ENCODE peak calls at places on chromosome 14, in ten cellular contexts. Q is heart right ventricle; V is breast epithelium; Z is AML-193; E is iPS-NIHi11; C is effector memory CD8-positive, alpha-beta T cell; P is amniotic stem cell; T is NCI-H82; U is stimulated activated CD8-positive, alpha-beta memory T cell treated with anti-CD3 and anti-CD28 coated beads, Interleukin-15, amount 100 ng/mL, for 24 hours; K is Kasumi-1. A is an unnamed sample.
A peak's percentile ranks its signal among the peaks of the same experiment; 100 is the strongest.

GRCh38 chr14:81323094-81323493 is 77.0 kb downstream of the STON2 start:
- DNase-seq in Q (no peak), V (no peak), Z (no peak), E (no peak), C (no peak), P (no peak), T (peak; percentile 5), U (no peak), K (no peak), A (no peak)

GRCh38 chr14:50475460-50475859 is 56.9 kb downstream of the MAP4K5 start:
- DNase-seq in Q (no peak), V (no peak), Z (no peak), E (no peak), C (no peak), P (no peak), T (peak; percentile 11), U (no peak), K (no peak), A (no peak)

GRCh38 chr14:21107360-21107781 is 6.5 kb downstream of the TMEM253 start:
- DNase-seq in Q (peak; percentile 29), V (no peak), Z (no peak), E (no peak), C (no peak), P (no peak), T (no peak), U (no peak), K (no peak), A (no peak)

GRCh38 chr14:93824518-93825234 is 36.4 kb upstream of the PRIMA1 start:
- DNase-seq in Q (no peak), V (no peak), Z (no peak), E (peak; percentile 68), C (no peak), P (no peak), T (peak; percentile 50), U (no peak), K (no peak), A (peak; percentile 50)

GRCh38 chr14:55136868-55137785 is 8.1 kb downstream of the LGALS3 start:
- DNase-seq in Q (peak; percentile 95), V (peak; percentile 56), Z (no peak), E (no peak), C (no peak), P (peak; percentile 70), T (no peak), U (no peak), K (no peak), A (no peak)

GRCh38 chr14:56065621-56066295 is 52.5 kb upstream of the PELI2 start:
- DNase-seq in Q (no peak), V (no peak), Z (no peak), E (no peak), C (no peak), P (no peak), T (no peak), U (no peak), K (no peak), A (no peak)

GRCh38 chr14:54257424-54257823 is 139.4 kb upstream of the CDKN3 start:
- DNase-seq in Q (no peak), V (no peak), Z (no peak), E (no peak), C (no peak), P (no peak), T (peak; percentile 68), U (no peak), K (no peak), A (no peak)

GRCh38 chr14:60002819-60003492 is 83.0 kb downstream of the LRRC9 start:
- DNase-seq in Q (peak; percentile 89), V (no peak), Z (no peak), E (no peak), C (no peak), P (no peak), T (peak; percentile 95), U (no peak), K (no peak), A (no peak)

GRCh38 chr14:100673085-100673806 is 53.4 kb upstream of the DLK1 start:
- DNase-seq in Q (no peak), V (no peak), Z (no peak), E (peak; percentile 79), C (no peak), P (no peak), T (peak; percentile 84), U (no peak), K (no peak), A (no peak)

GRCh38 chr14:51613436-51613835 is 38.3 kb upstream of the FRMD6 start:
- DNase-seq in Q (no peak), V (no peak), Z (no peak), E (no peak), C (no peak), P (no peak), T (no peak), U (no peak), K (no peak), A (no peak)

GRCh38 chr14:32226051-32226450 is 23.0 kb upstream of the RNU6-8 start:
- DNase-seq in Q (no peak), V (no peak), Z (no peak), E (no peak), C (no peak), P (no peak), T (no peak), U (no peak), K (no peak), A (no peak)

GRCh38 chr14:96663076-96663475 is 134.1 kb upstream of the VRK1 start:
- DNase-seq in Q (no peak), V (no peak), Z (no peak), E (no peak), C (no peak), P (no peak), T (no peak), U (no peak), K (no peak), A (no peak)

GRCh38 chr14:55976219-55976618 is 142.0 kb upstream of the PELI2 start:
- DNase-seq in Q (no peak), V (no peak), Z (no peak), E (no peak), C (no peak), P (no peak), T (no peak), U (no peak), K (no peak), A (no peak)

GRCh38 chr14:22979748-22980392 is 2.5 kb downstream of the AJUBA start:
- DNase-seq in Q (no peak), V (no peak), Z (no peak), E (no peak), C (no peak), P (no peak), T (no peak), U (no peak), K (no peak), A (no peak)

GRCh38 chr14:97177016-97177415 is 379.8 kb downstream of the VRK1 start:
- DNase-seq in Q (no peak), V (no peak), Z (no peak), E (peak; percentile 37), C (peak; percentile 20), P (no peak), T (peak; percentile 67), U (no peak), K (peak; percentile 18), A (peak; percentile 10)

GRCh38 chr14:40312296-40312695 is 880.1 kb upstream of the FBXO33 start:
- DNase-seq in Q (no peak), V (no peak), Z (no peak), E (no peak), C (no peak), P (no peak), T (no peak), U (no peak), K (no peak), A (no peak)

GRCh38 chr14:104353221-104353920 is 215.0 kb downstream of the KIF26A start:
- DNase-seq in Q (peak; percentile 3), V (no peak), Z (no peak), E (no peak), C (no peak), P (no peak), T (no peak), U (no peak), K (no peak), A (no peak)

GRCh38 chr14:101962503-101962874 is 1.9 kb upstream of the DYNC1H1 start:
- DNase-seq in Q (peak; percentile 73), V (no peak), Z (no peak), E (no peak), C (no peak), P (peak; percentile 71), T (peak; percentile 94), U (no peak), K (no peak), A (peak; percentile 52)

GRCh38 chr14:90495357-90496276 is 98.8 kb downstream of the CALM1 start:
- DNase-seq in Q (peak; percentile 73), V (peak; percentile 20), Z (peak; percentile 17), E (peak; percentile 90), C (peak; percentile 47), P (peak; percentile 33), T (peak; percentile 14), U (no peak), K (peak; percentile 73), A (no peak)

GRCh38 chr14:99768381-99768780 is 24.8 kb upstream of the EML1 start:
- DNase-seq in Q (no peak), V (no peak), Z (no peak), E (no peak), C (no peak), P (no peak), T (peak; percentile 44), U (no peak), K (no peak), A (no peak)

GRCh38 chr14:74548881-74549280 is 55.3 kb downstream of the ISCA2 start:
- DNase-seq in Q (peak; percentile 78), V (no peak), Z (no peak), E (no peak), C (no peak), P (no peak), T (no peak), U (no peak), K (no peak), A (no peak)

GRCh38 chr14:105283028-105283427 is 17.8 kb downstream of the BRF1 start:
- DNase-seq in Q (no peak), V (no peak), Z (no peak), E (peak; percentile 73), C (no peak), P (no peak), T (no peak), U (no peak), K (no peak), A (no peak)

GRCh38 chr14:61585598-61586538 is 109.4 kb upstream of the HIF1A start:
- DNase-seq in Q (peak; percentile 85), V (no peak), Z (no peak), E (no peak), C (no peak), P (peak; percentile 42), T (no peak), U (no peak), K (no peak), A (no peak)